ENCODE peak calls at places on chromosomes 16 and 17, in ten cellular contexts. T, G, E, U, H, F, O, I, M and P are unnamed samples.

GRCh38 chr17:77727216-77727615 is 231.3 kb upstream of the TNRC6C start:
- DNase-seq in T (no peak), G (no peak), E (no peak), U (no peak), H (no peak), F (no peak), O (no peak), I (no peak), M (no peak), P (no peak)

GRCh38 chr17:73613271-73613941 is 30.8 kb downstream of the SDK2 start:
- DNase-seq in T (no peak), G (no peak), E (no peak), U (no peak), H (no peak), F (no peak), O (no peak), I (no peak), M (no peak), P (no peak)

GRCh38 chr16:71574702-71575101 is 2.2 kb downstream of the TAT start:
- DNase-seq in T (no peak), G (no peak), E (no peak), U (no peak), H (no peak), F (no peak), O (no peak), I (no peak), M (no peak), P (no peak)

GRCh38 chr17:19383681-19384470 is 3.1 kb downstream of the MFAP4 start:
- DNase-seq in T (no peak), G (no peak), E (no peak), U (peak; percentile 37), H (peak; percentile 60), F (no peak), O (no peak), I (peak; percentile 44), M (no peak), P (peak; percentile 53)

GRCh38 chr17:71760062-71760720 is 360.6 kb upstream of the SOX9 start:
- DNase-seq in T (no peak), G (no peak), E (no peak), U (peak; percentile 61), H (no peak), F (peak; percentile 28), O (no peak), I (no peak), M (no peak), P (no peak)

GRCh38 chr16:73020409-73020884 is 27.5 kb downstream of the ZFHX3 start:
- DNase-seq in T (no peak), G (peak; percentile 54), E (peak; percentile 97), U (peak; percentile 92), H (no peak), F (peak; percentile 95), O (peak; percentile 89), I (peak; percentile 91), M (no peak), P (peak; percentile 81)

GRCh38 chr16:21937387-21937829 is 15.8 kb upstream of the UQCRC2 start:
- DNase-seq in T (no peak), G (no peak), E (no peak), U (no peak), H (no peak), F (no peak), O (no peak), I (no peak), M (no peak), P (no peak)

GRCh38 chr17:75842963-75843576 is 1.1 kb downstream of the UNC13D start:
- DNase-seq in T (no peak), G (no peak), E (no peak), U (no peak), H (no peak), F (no peak), O (no peak), I (no peak), M (no peak), P (no peak)

GRCh38 chr17:39781814-39782213 is 44.1 kb downstream of the GRB7 start:
- DNase-seq in T (no peak), G (no peak), E (no peak), U (no peak), H (no peak), F (no peak), O (no peak), I (no peak), M (no peak), P (no peak)

GRCh38 chr16:14364386-14365199 is 265.5 kb downstream of the PARN start:
- DNase-seq in T (no peak), G (no peak), E (no peak), U (peak; percentile 89), H (no peak), F (peak; percentile 94), O (no peak), I (peak; percentile 30), M (no peak), P (no peak)

GRCh38 chr16:54286330-54287017 is at the start of gene IRX3:
- DNase-seq in T (no peak), G (peak; percentile 84), E (peak; percentile 68), U (peak; percentile 4), H (peak; percentile 75), F (peak; percentile 23), O (peak; percentile 22), I (peak; percentile 91), M (no peak), P (peak; percentile 93)

GRCh38 chr17:21095735-21096134 is 31.0 kb upstream of the DHRS7B start:
- DNase-seq in T (no peak), G (no peak), E (no peak), U (no peak), H (no peak), F (no peak), O (no peak), I (no peak), M (no peak), P (no peak)

GRCh38 chr16:20889625-20890275 is 10.4 kb downstream of the DCUN1D3 start:
- DNase-seq in T (no peak), G (no peak), E (no peak), U (no peak), H (no peak), F (no peak), O (no peak), I (no peak), M (no peak), P (no peak)

GRCh38 chr17:35914354-35914753 is 16.2 kb downstream of the RDM1 start:
- DNase-seq in T (no peak), G (no peak), E (no peak), U (no peak), H (no peak), F (no peak), O (no peak), I (no peak), M (no peak), P (no peak)

GRCh38 chr16:84484579-84485254 is 19.7 kb downstream of the MEAK7 start:
- DNase-seq in T (peak; percentile 68), G (peak; percentile 22), E (peak; percentile 32), U (peak; percentile 74), H (peak; percentile 82), F (no peak), O (peak; percentile 61), I (peak; percentile 78), M (no peak), P (peak; percentile 62)

GRCh38 chr17:48374650-48375230 is 55.3 kb downstream of the SKAP1 start:
- DNase-seq in T (no peak), G (no peak), E (peak; percentile 40), U (no peak), H (no peak), F (no peak), O (peak; percentile 26), I (peak; percentile 6), M (no peak), P (no peak)
- H3K27me3 ChIP-seq in T (no peaks in the 10 kb centered on the region), G (peaks cover 23% of the 10 kb centered on the region), E (no peaks in the 10 kb centered on the region), U (peaks cover 48% of the 10 kb centered on the region), H (no peaks in the 10 kb centered on the region), F (no peaks in the 10 kb centered on the region), O (peaks cover 62% of the 10 kb centered on the region), I (peaks cover 50% of the 10 kb centered on the region), M (no peaks in the 10 kb centered on the region), P (peaks cover 100% of the 10 kb centered on the region)

GRCh38 chr17:18004901-18005305 is 32.2 kb downstream of the DRC3 start:
- DNase-seq in T (no peak), G (peak; percentile 56), E (no peak), U (no peak), H (no peak), F (no peak), O (no peak), I (no peak), M (no peak), P (no peak)
- TF ChIP-seq CTCF in T (no peak), G (peak; percentile 61), E (no peak), U (peak; percentile 21), H (no peak), F (peak; percentile 60), O (peak; percentile 18), I (peak; percentile 34), M (no peak), P (peak; percentile 62)

GRCh38 chr17:82215972-82216300 is 3.3 kb upstream of the CCDC57 start:
- DNase-seq in T (no peak), G (no peak), E (no peak), U (no peak), H (no peak), F (no peak), O (no peak), I (no peak), M (no peak), P (no peak)

GRCh38 chr17:82215095-82215971 is 2.7 kb upstream of the CCDC57 start:
- DNase-seq in T (no peak), G (no peak), E (no peak), U (no peak), H (no peak), F (no peak), O (no peak), I (peak; percentile 34), M (no peak), P (no peak)

GRCh38 chr17:82217530-82218204 is 5.0 kb upstream of the CCDC57 start:
- DNase-seq in T (no peak), G (no peak), E (peak; percentile 77), U (peak; percentile 90), H (no peak), F (no peak), O (peak; percentile 79), I (peak; percentile 96), M (no peak), P (peak; percentile 60)

GRCh38 chr17:82217120-82217529 is 4.5 kb upstream of the CCDC57 start:
- DNase-seq in T (no peak), G (no peak), E (no peak), U (no peak), H (no peak), F (no peak), O (no peak), I (peak; percentile 54), M (no peak), P (no peak)

GRCh38 chr17:82216301-82217119 is 3.9 kb upstream of the CCDC57 start:
- DNase-seq in T (no peak), G (no peak), E (peak; percentile 92), U (peak; percentile 81), H (no peak), F (no peak), O (peak; percentile 43), I (peak; percentile 87), M (no peak), P (peak; percentile 66)
- H3K4me3 ChIP-seq in T (no peak overlapping the region), G (no peak overlapping the region), E (no peak overlapping the region), U (no peak overlapping the region), H (no peak overlapping the region), F (no peak overlapping the region), O (no peak overlapping the region), I (no peak overlapping the region), M (no peak overlapping the region), P (no peak overlapping the region)

DNA sequence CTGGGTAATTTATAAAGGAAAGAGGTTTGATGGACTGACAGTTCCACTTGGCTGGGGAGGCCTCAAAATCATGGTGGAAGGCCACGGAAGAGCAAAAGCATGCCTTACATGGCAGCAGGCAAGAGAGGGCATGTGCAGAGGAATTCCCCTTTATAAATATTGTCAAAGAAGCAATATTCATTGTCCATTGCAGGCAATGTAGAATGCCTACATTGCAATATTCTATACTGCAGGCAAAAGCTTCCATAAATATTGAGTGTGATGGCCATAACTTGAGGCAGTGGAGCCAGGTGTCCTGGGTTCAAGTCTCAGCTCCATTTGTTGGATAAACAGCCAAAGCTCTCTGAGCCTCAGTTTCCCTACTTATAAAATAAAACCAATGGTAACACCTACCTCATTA is 322.3 kb downstream of the SHISA9 start:
- DNase-seq in T (no peak), G (no peak), E (no peak), U (no peak), H (no peak), F (no peak), O (no peak), I (no peak), M (no peak), P (no peak)
- H3K27me3 ChIP-seq in T (no peaks in the 10 kb centered on the region), G (no peaks in the 10 kb centered on the region), E (no peaks in the 10 kb centered on the region), U (no peaks in the 10 kb centered on the region), H (no peaks in the 10 kb centered on the region), F (no peaks in the 10 kb centered on the region), O (no peaks in the 10 kb centered on the region), I (no peaks in the 10 kb centered on the region), M (no peaks in the 10 kb centered on the region), P (peaks cover 20% of the 10 kb centered on the region)